ENCODE peak calls at places on chromosomes 4 and X, in eight cellular contexts. O, L, N, H, P, Y, Z and A are unnamed samples.

GRCh38 chr4:158042591-158043030 is 130.2 kb downstream of the GASK1B start:
- DNase-seq in O (no peak), L (peak; percentile 68), N (no peak), H (no peak), P (no peak), Y (no peak), Z (no peak), A (no peak)

GRCh38 chr4:155568641-155569040 is 98.0 kb upstream of the GUCY1A1 start:
- DNase-seq in O (no peak), L (no peak), N (no peak), H (no peak), P (no peak), Y (no peak), Z (no peak), A (no peak)

GRCh38 chrX:110070970-110071369 is 68.1 kb downstream of the TMEM164 start:
- DNase-seq in O (no peak), L (no peak), N (no peak), H (no peak), P (no peak), Y (no peak), Z (no peak), A (no peak)

GRCh38 chr4:171846893-171847292 is 33.7 kb downstream of the GALNTL6 start:
- DNase-seq in O (no peak), L (no peak), N (no peak), H (no peak), P (no peak), Y (no peak), Z (no peak), A (no peak)

GRCh38 chr4:37324526-37324925 is 80.0 kb downstream of the NWD2 start:
- DNase-seq in O (no peak), L (no peak), N (no peak), H (no peak), P (no peak), Y (no peak), Z (peak; percentile 16), A (peak; percentile 12)

GRCh38 chr4:158586881-158587280 is 65.2 kb downstream of the RXFP1 start:
- DNase-seq in O (no peak), L (no peak), N (no peak), H (no peak), P (no peak), Y (no peak), Z (no peak), A (no peak)

GRCh38 chr4:114386637-114387233 is 211.9 kb upstream of the UGT8 start:
- DNase-seq in O (no peak), L (peak; percentile 63), N (no peak), H (peak; percentile 47), P (no peak), Y (no peak), Z (no peak), A (no peak)

GRCh38 chrX:101287402-101287801 is 3.7 kb downstream of the TAF7L start:
- DNase-seq in O (no peak), L (peak; percentile 56), N (no peak), H (peak; percentile 6), P (no peak), Y (no peak), Z (no peak), A (no peak)

GRCh38 chr4:2051086-2051485 is 8.0 kb upstream of the NAT8L start:
- DNase-seq in O (no peak), L (no peak), N (no peak), H (no peak), P (no peak), Y (no peak), Z (no peak), A (no peak)

GRCh38 chr4:79597266-79597665 is 189.2 kb upstream of the GK2 start:
- DNase-seq in O (no peak), L (peak; percentile 62), N (no peak), H (no peak), P (no peak), Y (no peak), Z (no peak), A (no peak)

GRCh38 chr4:144894525-144894924 is 203.5 kb downstream of the ANAPC10 start:
- DNase-seq in O (no peak), L (peak; percentile 93), N (no peak), H (no peak), P (no peak), Y (peak; percentile 47), Z (no peak), A (no peak)

GRCh38 chrX:123809854-123810375 is 49.9 kb upstream of the XIAP start:
- DNase-seq in O (no peak), L (no peak), N (no peak), H (no peak), P (no peak), Y (no peak), Z (no peak), A (no peak)

GRCh38 chr4:42638993-42639392 is 17.9 kb downstream of the ATP8A1 start:
- DNase-seq in O (no peak), L (no peak), N (no peak), H (no peak), P (no peak), Y (no peak), Z (no peak), A (no peak)